ENCODE peak calls at places on chromosome 18, in four cellular contexts. T is upper lobe of left lung, C is T-helper 2 cell, L is NCI-H460. I is an unnamed sample.

GRCh38 chr18:50207722-50208121 is 12.8 kb upstream of the MYO5B start:
- DNase-seq in T (no peak), L (no peak), C (no peak), I (no peak)

GRCh38 chr18:74515620-74516231 is 18.6 kb upstream of the CNDP1 start:
- DNase-seq in L (no peak), T (no peak), C (no peak), I (no peak)

GRCh38 chr18:24588440-24588839 is 128.0 kb downstream of the HRH4 start:
- DNase-seq in L (no peak), C (no peak), T (no peak), I (no peak)

GRCh38 chr18:39772155-39772919 is 2182.7 kb upstream of the PIK3C3 start:
- DNase-seq in T (no peak), L (no peak), C (no peak), I (no peak)

GRCh38 chr18:58541789-58542425 is 87.0 kb downstream of the ALPK2 start:
- DNase-seq in C (peak; percentile 54), T (peak; percentile 64), L (peak; percentile 32), I (peak; percentile 37)

GRCh38 chr18:53441761-53442414 is 782.6 kb downstream of the MBD2 start:
- DNase-seq in L (no peak), C (no peak), T (no peak), I (no peak)

GRCh38 chr18:3380384-3380961 is 69.5 kb upstream of the TGIF1 start:
- DNase-seq in L (peak; percentile 43), C (peak; percentile 7), T (no peak), I (peak; percentile 10)

GRCh38 chr18:48953096-48953706 is 2.4 kb upstream of the SMAD7 start:
- DNase-seq in T (no peak), L (no peak), C (no peak), I (no peak)

GRCh38 chr18:6979954-6980353 is 137.6 kb downstream of the LAMA1 start:
- DNase-seq in C (no peak), L (no peak), T (no peak), I (no peak)

GRCh38 chr18:12744103-12744502 is 41.3 kb downstream of the PSMG2 start:
- DNase-seq in T (no peak), L (peak; percentile 45), C (peak; percentile 10), I (no peak)

GRCh38 chr18:34352385-34353163 is 127.9 kb upstream of the NOL4 start:
- DNase-seq in C (no peak), T (no peak), L (no peak), I (no peak)

GRCh38 chr18:45284174-45284573 is 331.1 kb upstream of the SLC14A2 start:
- DNase-seq in C (no peak), T (no peak), L (no peak), I (no peak)

GRCh38 chr18:67464499-67464898 is 52.0 kb downstream of the DSEL start:
- DNase-seq in T (no peak), C (no peak), L (no peak), I (no peak)

GRCh38 chr18:28189400-28190239 is 12.7 kb upstream of the CDH2 start:
- DNase-seq in C (no peak), L (no peak), T (no peak), I (no peak)

GRCh38 chr18:46278481-46279465 is 174.6 kb downstream of the HAUS1 start:
- DNase-seq in T (no peak), C (no peak), L (no peak), I (no peak)

GRCh38 chr18:23887035-23887434 is 127.5 kb upstream of the TTC39C start:
- DNase-seq in C (no peak), T (no peak), L (no peak), I (no peak)

GRCh38 chr18:28018361-28018760 is 158.6 kb downstream of the CDH2 start:
- DNase-seq in L (no peak), T (no peak), C (no peak), I (no peak)

GRCh38 chr18:34767601-34768027 is 57.5 kb downstream of the DTNA start:
- DNase-seq in T (no peak), C (no peak), L (no peak), I (no peak)

GRCh38 chr18:51603111-51603510 is 405.6 kb upstream of the MEX3C start:
- DNase-seq in T (no peak), L (no peak), C (no peak), I (no peak)

GRCh38 chr18:11897781-11898180 is 10.3 kb downstream of the MPPE1 start:
- DNase-seq in C (no peak), T (no peak), L (no peak), I (no peak)

GRCh38 chr18:71995895-71996443 is 548.2 kb downstream of the CBLN2 start:
- DNase-seq in L (no peak), T (no peak), C (no peak), I (no peak)

GRCh38 chr18:60534539-60534938 is 162.0 kb upstream of the MC4R start:
- DNase-seq in T (no peak), C (no peak), L (no peak), I (no peak)